ENCODE peak calls at places on chromosomes 13 and 19, in eight cellular contexts. D, L, G, F, Q, U, B and N are unnamed samples.

GRCh38 chr19:3949997-3950859 is 17.4 kb downstream of the NMRK2 start:
- DNase-seq in D (no peak), L (no peak), G (no peak), F (no peak), Q (no peak), U (no peak), B (no peak), N (no peak)

GRCh38 chr19:37997911-37998344 is 90.9 kb downstream of the SIPA1L3 start:
- DNase-seq in D (peak; percentile 68), L (peak; percentile 90), G (no peak), F (peak; percentile 91), Q (no peak), U (peak; percentile 25), B (peak; percentile 83), N (no peak)

GRCh38 chr19:58555920-58556632 is 1.2 kb upstream of the CHMP2A start:
- DNase-seq in D (no peak), L (no peak), G (no peak), F (no peak), Q (no peak), U (no peak), B (no peak), N (no peak)

GRCh38 chr19:7869453-7869909 is 4.7 kb downstream of the PRR36 start:
- DNase-seq in D (peak; percentile 77), L (peak; percentile 40), G (no peak), F (peak; percentile 85), Q (no peak), U (peak; percentile 49), B (no peak), N (no peak)

GRCh38 chr19:16594681-16595091 is 22.5 kb upstream of the SLC35E1 start:
- DNase-seq in D (no peak), L (no peak), G (no peak), F (no peak), Q (no peak), U (no peak), B (no peak), N (no peak)

GRCh38 chr13:44854264-44855060 is 134.8 kb downstream of the NUFIP1 start:
- DNase-seq in D (no peak), L (no peak), G (no peak), F (no peak), Q (no peak), U (peak; percentile 80), B (no peak), N (no peak)

GRCh38 chr13:24650157-24650556 is 30.1 kb upstream of the ATP12A start:
- DNase-seq in D (no peak), L (peak; percentile 65), G (no peak), F (no peak), Q (no peak), U (no peak), B (no peak), N (no peak)

GRCh38 chr13:30751183-30751933 is 16.0 kb downstream of the ALOX5AP start:
- DNase-seq in D (no peak), L (no peak), G (no peak), F (no peak), Q (no peak), U (no peak), B (no peak), N (no peak)

GRCh38 chr19:31448221-31448657 is 99.0 kb upstream of the TSHZ3 start:
- DNase-seq in D (no peak), L (peak; percentile 94), G (no peak), F (no peak), Q (no peak), U (peak; percentile 72), B (peak; percentile 65), N (no peak)

GRCh38 chr19:1079566-1080111 is 12.7 kb downstream of the ARHGAP45 start:
- DNase-seq in D (no peak), L (no peak), G (no peak), F (no peak), Q (no peak), U (no peak), B (no peak), N (no peak)

GRCh38 chr19:54335164-54335563 is 3.8 kb downstream of the LILRA4 start:
- DNase-seq in D (no peak), L (no peak), G (no peak), F (no peak), Q (no peak), U (no peak), B (no peak), N (no peak)

GRCh38 chr13:36325912-36326311 is 20.3 kb downstream of the SPART start:
- DNase-seq in D (no peak), L (no peak), G (no peak), F (no peak), Q (no peak), U (no peak), B (no peak), N (no peak)

GRCh38 chr19:48738557-48739399 is 1.6 kb downstream of the RASIP1 start:
- DNase-seq in D (peak; percentile 96), L (peak; percentile 88), G (peak; percentile 85), F (peak; percentile 95), Q (peak; percentile 96), U (peak; percentile 94), B (peak; percentile 74), N (peak; percentile 98)
- TF ChIP-seq CTCF in D (peak; percentile 67), L (peak; percentile 17), G (no peak), F (peak; percentile 9), Q (peak; percentile 41), U (peak; percentile 47), B (peak; percentile 6), N (peak; percentile 52)

DNA sequence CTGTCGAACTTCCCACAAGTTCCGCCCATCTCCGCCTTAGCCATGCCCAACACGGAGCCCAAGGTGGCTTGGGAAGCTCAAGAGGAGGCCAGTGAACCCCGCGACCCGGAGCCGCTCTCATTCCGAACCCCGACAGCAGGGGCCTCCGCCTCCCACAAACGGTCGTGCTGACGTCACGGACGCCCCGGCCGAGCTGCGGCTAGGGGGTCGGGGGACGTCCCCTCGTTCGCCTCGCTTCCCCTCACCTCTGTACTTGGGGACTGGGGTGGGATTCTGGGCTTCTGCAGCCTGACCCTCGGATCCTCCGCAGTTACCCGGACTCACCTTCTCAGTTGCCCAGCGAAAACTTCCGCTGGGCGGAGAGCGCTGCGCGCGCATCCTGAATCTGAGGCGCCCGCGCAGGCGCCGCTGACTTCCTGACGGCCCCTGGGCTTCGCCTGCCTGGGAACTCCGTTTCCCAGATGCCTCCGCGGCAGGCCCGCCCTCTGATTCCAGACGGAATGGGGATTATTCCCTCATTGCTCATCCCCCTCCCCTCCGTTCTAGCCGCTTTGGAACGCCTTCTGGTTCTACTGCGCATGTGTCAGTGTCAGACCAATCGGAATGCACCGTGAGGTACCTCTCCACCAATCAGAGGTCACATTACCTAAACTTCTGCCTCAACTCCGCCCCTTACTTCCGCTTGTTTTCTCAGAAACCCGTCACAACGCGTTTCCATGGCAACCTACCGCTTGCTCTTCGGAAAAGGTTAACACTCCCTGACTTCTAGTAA is at the start of gene VRK3:
- DNase-seq in D (peak; percentile 99), L (peak; percentile 100), G (peak; percentile 89), F (peak; percentile 100), Q (peak; percentile 98), U (peak; percentile 98), B (peak; percentile 100), N (peak; percentile 91)
- TF ChIP-seq CTCF in D (no peak), L (peak; percentile 18), G (no peak), F (peak; percentile 12), Q (peak; percentile 12), U (no peak), B (peak; percentile 10), N (no peak)

GRCh38 chr19:19064098-19064722 is 416 bp downstream of the SLC25A42 start:
- DNase-seq in D (peak; percentile 18), L (no peak), G (no peak), F (no peak), Q (no peak), U (no peak), B (no peak), N (peak; percentile 67)
- TF ChIP-seq CTCF in D (no peak), L (peak; percentile 36), G (no peak), F (peak; percentile 2), Q (peak; percentile 50), U (no peak), B (peak; percentile 39), N (peak; percentile 28)

GRCh38 chr19:45469132-45469834 is 1.5 kb downstream of the FOSB start:
- DNase-seq in D (peak; percentile 94), L (peak; percentile 97), G (no peak), F (peak; percentile 93), Q (peak; percentile 83), U (peak; percentile 94), B (peak; percentile 81), N (peak; percentile 58)
- TF ChIP-seq CTCF in D (no peak), L (no peak), G (no peak), F (no peak), Q (no peak), U (no peak), B (no peak), N (no peak)

DNA sequence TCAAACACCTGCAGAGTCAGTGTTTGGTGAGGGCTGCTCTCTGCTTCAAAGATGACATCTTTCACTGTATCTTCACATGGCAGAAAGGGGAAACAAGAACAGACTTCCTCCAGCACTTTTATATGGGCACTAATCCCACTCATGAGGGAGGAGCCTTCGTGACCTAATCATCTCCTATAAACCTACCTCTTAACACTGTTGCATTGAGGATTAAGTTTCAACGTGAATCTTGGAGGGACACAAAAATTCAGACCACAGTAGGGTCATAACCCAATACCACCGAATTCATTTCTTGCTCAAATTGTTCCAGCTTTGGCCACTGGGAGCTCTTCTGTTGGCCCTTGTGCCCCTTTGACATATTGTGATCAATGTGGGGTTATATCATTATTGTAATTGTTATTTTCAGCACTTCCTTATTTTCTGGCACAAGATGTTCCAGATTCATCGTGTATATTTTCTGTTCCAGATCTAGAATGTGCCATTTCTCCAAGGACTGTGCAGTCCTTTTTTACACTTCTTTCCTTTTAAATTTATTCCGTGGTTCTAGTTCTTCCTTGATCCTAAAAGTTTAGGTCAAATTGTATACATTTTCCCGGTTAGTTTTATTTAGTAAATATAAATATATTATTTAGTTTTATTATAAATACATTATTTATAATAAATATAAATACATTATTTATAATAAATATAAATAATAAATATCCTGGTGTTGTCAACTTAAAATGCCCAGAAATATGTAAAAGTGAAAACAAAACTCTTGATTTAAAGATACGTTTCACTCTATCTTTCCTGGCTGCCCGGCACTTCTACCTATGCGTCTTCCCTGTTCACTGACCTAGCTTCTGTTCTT is 35.5 kb upstream of the IGFL4 start:
- DNase-seq in D (no peak), L (no peak), G (no peak), F (no peak), Q (no peak), U (no peak), B (no peak), N (no peak)
- TF ChIP-seq CTCF in D (no peak), L (no peak), G (no peak), F (no peak), Q (peak; percentile 20), U (no peak), B (peak; percentile 31), N (no peak)

GRCh38 chr19:18414504-18415176 is 4.6 kb upstream of the SSBP4 start:
- DNase-seq in D (no peak), L (peak; percentile 46), G (no peak), F (no peak), Q (no peak), U (no peak), B (peak; percentile 62), N (no peak)
- TF ChIP-seq CTCF in D (no peak), L (no peak), G (no peak), F (no peak), Q (no peak), U (no peak), B (no peak), N (no peak)

GRCh38 chr19:46890423-46891170 is 29.8 kb downstream of the ARHGAP35 start:
- DNase-seq in D (no peak), L (peak; percentile 53), G (no peak), F (peak; percentile 41), Q (no peak), U (no peak), B (peak; percentile 64), N (no peak)
- TF ChIP-seq CTCF in D (no peak), L (no peak), G (no peak), F (no peak), Q (no peak), U (no peak), B (no peak), N (no peak)